ENCODE peak calls at places on chromosomes 4 and X, in six cellular contexts. One of them, this sample, is unnamed.

GRCh38 chr4:87309625-87310024 is 13.1 kb downstream of the HSD17B13 start:
- DNase-seq in HepG2: no peak
- DNase-seq in K562: no peak
- DNase-seq in HCT116: no peak
- DNase-seq in H1: no peak
- DNase-seq in NT2/D1: no peak
- DNase-seq in this sample: no peak

GRCh38 chr4:37685726-37686372 is 327 bp downstream of the RELL1 start:
- DNase-seq in HepG2: no peak
- DNase-seq in HCT116: no peak
- DNase-seq in H1: no peak
- DNase-seq in K562: peak; percentile 54
- DNase-seq in NT2/D1: no peak
- DNase-seq in this sample: no peak

GRCh38 chrX:136531951-136532350 is at the start of gene VGLL1:
- DNase-seq in H1: no peak
- DNase-seq in K562: no peak
- DNase-seq in HCT116: no peak
- DNase-seq in NT2/D1: no peak
- DNase-seq in HepG2: no peak
- DNase-seq in this sample: no peak

GRCh38 chr4:120915311-120915710 is 7.2 kb downstream of the PRDM5 start:
- DNase-seq in H1: no peak
- DNase-seq in K562: no peak
- DNase-seq in HCT116: no peak
- DNase-seq in NT2/D1: no peak
- DNase-seq in HepG2: no peak
- DNase-seq in this sample: no peak

GRCh38 chr4:86306816-86307215 is 53.0 kb downstream of the MAPK10 start:
- DNase-seq in HepG2: no peak
- DNase-seq in K562: no peak
- DNase-seq in H1: no peak
- DNase-seq in HCT116: no peak
- DNase-seq in NT2/D1: no peak
- DNase-seq in this sample: no peak

GRCh38 chr4:113469926-113470325 is 291.6 kb downstream of the CAMK2D start:
- DNase-seq in K562: no peak
- DNase-seq in H1: no peak
- DNase-seq in HepG2: peak; percentile 20
- DNase-seq in HCT116: no peak
- DNase-seq in NT2/D1: no peak
- DNase-seq in this sample: no peak

GRCh38 chr4:176134670-176135069 is 60.7 kb downstream of the SPATA4 start:
- DNase-seq in K562: no peak
- DNase-seq in HepG2: no peak
- DNase-seq in HCT116: no peak
- DNase-seq in NT2/D1: no peak
- DNase-seq in H1: no peak
- DNase-seq in this sample: no peak

GRCh38 chr4:30614771-30615170 is 105.4 kb upstream of the PCDH7 start:
- DNase-seq in K562: no peak
- DNase-seq in HCT116: no peak
- DNase-seq in NT2/D1: no peak
- DNase-seq in H1: no peak
- DNase-seq in HepG2: no peak
- DNase-seq in this sample: no peak

GRCh38 chr4:10115657-10116624 is 658 bp downstream of the WDR1 start:
- DNase-seq in HepG2: peak; percentile 58
- DNase-seq in NT2/D1: no peak
- DNase-seq in HCT116: peak; percentile 28
- DNase-seq in H1: no peak
- DNase-seq in K562: peak; percentile 83
- DNase-seq in this sample: peak; percentile 23

GRCh38 chrX:39762266-39762841 is 335.4 kb downstream of the BCOR start:
- DNase-seq in HCT116: no peak
- DNase-seq in HepG2: no peak
- DNase-seq in K562: no peak
- DNase-seq in NT2/D1: no peak
- DNase-seq in H1: no peak
- DNase-seq in this sample: no peak

GRCh38 chr4:15659768-15660394 is 4.7 kb upstream of the FBXL5 start:
- DNase-seq in K562: no peak
- DNase-seq in H1: no peak
- DNase-seq in NT2/D1: no peak
- DNase-seq in HepG2: no peak
- DNase-seq in HCT116: no peak
- DNase-seq in this sample: no peak

GRCh38 chrX:148271263-148271662 is 229.2 kb upstream of the AFF2 start:
- DNase-seq in NT2/D1: no peak
- DNase-seq in H1: no peak
- DNase-seq in K562: no peak
- DNase-seq in HCT116: no peak
- DNase-seq in HepG2: no peak
- DNase-seq in this sample: no peak

GRCh38 chr4:3108211-3108610 is 33.7 kb downstream of the HTT start:
- DNase-seq in H1: no peak
- DNase-seq in NT2/D1: no peak
- DNase-seq in K562: no peak
- DNase-seq in HepG2: no peak
- DNase-seq in HCT116: no peak
- DNase-seq in this sample: no peak

GRCh38 chr4:48787031-48787430 is 7.0 kb upstream of the FRYL start:
- DNase-seq in HepG2: no peak
- DNase-seq in K562: no peak
- DNase-seq in H1: no peak
- DNase-seq in NT2/D1: no peak
- DNase-seq in HCT116: no peak
- DNase-seq in this sample: no peak

GRCh38 chr4:101033986-101034385 is 313.3 kb downstream of the PPP3CA start:
- DNase-seq in NT2/D1: no peak
- DNase-seq in HepG2: no peak
- DNase-seq in K562: no peak
- DNase-seq in H1: no peak
- DNase-seq in HCT116: no peak
- DNase-seq in this sample: no peak

GRCh38 chr4:124527364-124527763 is 185.2 kb downstream of the ANKRD50 start:
- DNase-seq in HepG2: no peak
- DNase-seq in K562: no peak
- DNase-seq in NT2/D1: no peak
- DNase-seq in HCT116: no peak
- DNase-seq in H1: no peak
- DNase-seq in this sample: no peak

GRCh38 chr4:7591409-7592063 is 156.8 kb upstream of the PSAPL1 start:
- DNase-seq in HCT116: no peak
- DNase-seq in HepG2: no peak
- DNase-seq in K562: no peak
- DNase-seq in H1: no peak
- DNase-seq in NT2/D1: no peak
- DNase-seq in this sample: no peak

GRCh38 chr4:103018391-103019318 is 850 bp downstream of the SLC9B1 start:
- DNase-seq in HCT116: peak; percentile 26
- DNase-seq in K562: peak; percentile 13
- DNase-seq in HepG2: peak; percentile 7
- DNase-seq in NT2/D1: no peak
- DNase-seq in H1: no peak
- DNase-seq in this sample: no peak

GRCh38 chrX:130878350-130879341 is 24.4 kb downstream of the ENOX2 start:
- DNase-seq in HCT116: peak; percentile 23
- DNase-seq in HepG2: no peak
- DNase-seq in NT2/D1: no peak
- DNase-seq in H1: no peak
- DNase-seq in K562: no peak
- DNase-seq in this sample: no peak

GRCh38 chr4:17188035-17188967 is 289.9 kb upstream of the LDB2 start:
- DNase-seq in NT2/D1: no peak
- DNase-seq in H1: no peak
- DNase-seq in HCT116: no peak
- DNase-seq in K562: no peak
- DNase-seq in HepG2: no peak
- DNase-seq in this sample: no peak

GRCh38 chr4:33063238-33063637 is 2343.1 kb downstream of the PCDH7 start:
- DNase-seq in HCT116: no peak
- DNase-seq in NT2/D1: no peak
- DNase-seq in K562: no peak
- DNase-seq in H1: no peak
- DNase-seq in HepG2: no peak
- DNase-seq in this sample: no peak

GRCh38 chr4:184968784-184969201 is 49.5 kb upstream of the HELT start:
- DNase-seq in K562: no peak
- DNase-seq in H1: no peak
- DNase-seq in HCT116: no peak
- DNase-seq in HepG2: no peak
- DNase-seq in NT2/D1: no peak
- DNase-seq in this sample: no peak

GRCh38 chr4:183797445-183798248 is 107.5 kb upstream of the STOX2 start:
- DNase-seq in HCT116: no peak
- DNase-seq in H1: no peak
- DNase-seq in NT2/D1: no peak
- DNase-seq in HepG2: no peak
- DNase-seq in K562: no peak
- DNase-seq in this sample: no peak

GRCh38 chrX:155544886-155545285 is 67.9 kb downstream of the TMLHE start:
- DNase-seq in HCT116: no peak
- DNase-seq in H1: no peak
- DNase-seq in K562: no peak
- DNase-seq in NT2/D1: no peak
- DNase-seq in HepG2: no peak
- DNase-seq in this sample: no peak

GRCh38 chr4:27574743-27575142 is 714.1 kb downstream of the STIM2 start:
- DNase-seq in HepG2: no peak
- DNase-seq in K562: no peak
- DNase-seq in H1: no peak
- DNase-seq in HCT116: no peak
- DNase-seq in NT2/D1: no peak
- DNase-seq in this sample: no peak

GRCh38 chr4:38233727-38234478 is 273.7 kb downstream of the PTTG2 start:
- DNase-seq in H1: no peak
- DNase-seq in HCT116: no peak
- DNase-seq in K562: no peak
- DNase-seq in NT2/D1: no peak
- DNase-seq in HepG2: no peak
- DNase-seq in this sample: no peak

GRCh38 chrX:138866643-138867042 is 155.1 kb upstream of the FGF13 start:
- DNase-seq in HepG2: no peak
- DNase-seq in HCT116: no peak
- DNase-seq in NT2/D1: no peak
- DNase-seq in K562: no peak
- DNase-seq in H1: no peak
- DNase-seq in this sample: no peak

GRCh38 chr4:60780874-60781273 is 419.3 kb upstream of the ADGRL3 start:
- DNase-seq in H1: no peak
- DNase-seq in HCT116: no peak
- DNase-seq in NT2/D1: no peak
- DNase-seq in K562: no peak
- DNase-seq in HepG2: no peak
- DNase-seq in this sample: no peak

GRCh38 chr4:153651041-153651960 is 32.8 kb upstream of the TLR2 start:
- DNase-seq in NT2/D1: no peak
- DNase-seq in HepG2: no peak
- DNase-seq in H1: no peak
- DNase-seq in K562: no peak
- DNase-seq in HCT116: no peak
- DNase-seq in this sample: no peak

GRCh38 chrX:115499112-115499805 is 61.7 kb upstream of the PLS3 start:
- DNase-seq in H1: no peak
- DNase-seq in K562: no peak
- DNase-seq in NT2/D1: no peak
- DNase-seq in HCT116: no peak
- DNase-seq in HepG2: no peak
- DNase-seq in this sample: no peak

DNA sequence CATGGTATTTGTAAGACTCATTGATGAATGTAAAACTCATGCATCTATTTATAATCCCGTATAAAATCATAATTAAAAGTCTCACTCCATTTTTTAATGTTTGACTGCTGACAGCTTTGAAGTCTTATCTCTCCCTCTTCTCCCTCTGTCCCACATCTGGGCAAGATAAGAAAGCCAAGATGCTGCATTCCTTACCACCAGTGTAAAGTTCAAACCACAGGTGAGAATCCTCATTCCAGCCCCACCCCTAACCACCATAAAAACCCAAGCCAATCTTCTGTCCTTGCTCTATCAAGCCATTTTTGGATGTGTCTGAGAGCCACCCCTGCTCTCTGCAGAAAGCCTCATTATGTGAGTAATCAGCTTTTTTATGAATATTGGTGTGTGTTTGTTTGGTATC is 59.3 kb upstream of the MAGED1 start:
- DNase-seq in NT2/D1: no peak
- DNase-seq in HepG2: no peak
- DNase-seq in H1: no peak
- DNase-seq in K562: no peak
- DNase-seq in HCT116: no peak
- DNase-seq in this sample: no peak
- TF ChIP-seq ZNF274 in NT2/D1: no peak
- TF ChIP-seq ZNF274 in HepG2: no peak
- TF ChIP-seq ZNF274 in H1: no peak
- TF ChIP-seq ZNF274 in K562: no peak
- TF ChIP-seq ZNF274 in HCT116: no peak
- TF ChIP-seq ZNF274 in this sample: no peak

GRCh38 chr4:89704651-89705395 is 132.1 kb downstream of the SNCA start:
- DNase-seq in HepG2: no peak
- DNase-seq in NT2/D1: no peak
- DNase-seq in HCT116: no peak
- DNase-seq in H1: no peak
- DNase-seq in K562: no peak
- DNase-seq in this sample: no peak
- TF ChIP-seq ZNF274 in HepG2: no peak
- TF ChIP-seq ZNF274 in NT2/D1: no peak
- TF ChIP-seq ZNF274 in HCT116: no peak
- TF ChIP-seq ZNF274 in H1: no peak
- TF ChIP-seq ZNF274 in K562: no peak
- TF ChIP-seq ZNF274 in this sample: no peak

GRCh38 chrX:45767021-45767491 is 566.4 kb upstream of the DIPK2B start:
- DNase-seq in H1: no peak
- DNase-seq in HepG2: no peak
- DNase-seq in NT2/D1: no peak
- DNase-seq in K562: no peak
- DNase-seq in HCT116: no peak
- DNase-seq in this sample: no peak
- TF ChIP-seq ZNF274 in H1: no peak
- TF ChIP-seq ZNF274 in HepG2: no peak
- TF ChIP-seq ZNF274 in NT2/D1: no peak
- TF ChIP-seq ZNF274 in K562: no peak
- TF ChIP-seq ZNF274 in HCT116: no peak
- TF ChIP-seq ZNF274 in this sample: no peak

DNA sequence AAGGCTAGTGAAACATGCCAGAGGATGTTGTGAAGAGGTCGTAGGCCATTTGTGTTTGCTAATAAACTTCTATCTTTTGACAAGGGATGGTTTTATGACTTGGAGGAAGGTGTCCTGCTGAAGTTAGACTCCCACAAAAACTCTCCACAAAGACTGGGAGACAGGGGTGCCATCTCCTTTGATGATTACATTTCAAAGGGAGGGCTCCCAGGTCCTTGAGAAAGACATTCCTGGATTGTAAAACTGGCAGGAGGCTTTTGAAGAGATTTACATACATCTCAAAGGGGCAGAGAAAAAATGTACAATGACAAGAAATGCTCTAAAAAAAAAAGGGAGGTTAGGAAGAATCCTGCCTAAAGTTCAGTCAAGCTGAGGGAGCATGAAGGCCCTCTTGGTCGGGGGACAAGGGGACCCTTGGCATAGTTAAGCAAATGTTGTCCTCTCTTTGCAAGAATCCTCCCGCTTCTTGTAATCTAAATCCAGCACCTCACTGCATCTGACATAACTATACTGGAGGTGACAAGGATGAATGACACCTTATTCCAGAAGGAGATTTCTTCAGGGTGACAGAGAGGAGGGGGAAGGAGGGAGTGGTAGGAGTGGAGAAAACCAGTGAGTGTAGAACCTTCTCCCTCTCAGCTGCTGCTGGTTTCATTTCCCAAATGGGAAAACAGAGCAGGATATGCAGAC is 41.0 kb upstream of the MGST2 start:
- DNase-seq in H1: no peak
- DNase-seq in HepG2: no peak
- DNase-seq in K562: no peak
- DNase-seq in NT2/D1: peak; percentile 36
- DNase-seq in HCT116: no peak
- DNase-seq in this sample: no peak
- TF ChIP-seq ZNF274 in H1: no peak
- TF ChIP-seq ZNF274 in HepG2: no peak
- TF ChIP-seq ZNF274 in K562: no peak
- TF ChIP-seq ZNF274 in NT2/D1: no peak
- TF ChIP-seq ZNF274 in HCT116: no peak
- TF ChIP-seq ZNF274 in this sample: no peak

This sample was measured in GM12878.